ENCODE peak calls at places on chromosomes 2 and 18, in six cellular contexts. C, J, T, I, Y and V are unnamed samples.

GRCh38 chr18:79983253-79983652 is 5.1 kb downstream of the TXNL4A start:
- DNase-seq in C (peak; percentile 41), J (no peak), T (no peak), I (no peak), Y (no peak), V (no peak)

GRCh38 chr2:6526093-6526824 is 339.4 kb downstream of the CMPK2 start:
- DNase-seq in C (peak; percentile 15), J (no peak), T (no peak), I (no peak), Y (no peak), V (no peak)

GRCh38 chr2:235088608-235089020 is 136.8 kb downstream of the SH3BP4 start:
- DNase-seq in C (no peak), J (no peak), T (no peak), I (no peak), Y (peak; percentile 51), V (no peak)

GRCh38 chr2:189222440-189222839 is 42.9 kb upstream of the COL5A2 start:
- DNase-seq in C (peak; percentile 39), J (peak; percentile 13), T (no peak), I (no peak), Y (peak; percentile 74), V (peak; percentile 51)

GRCh38 chr18:46555724-46556123 is 101.3 kb downstream of the LOXHD1 start:
- DNase-seq in C (peak; percentile 13), J (peak; percentile 26), T (no peak), I (no peak), Y (no peak), V (no peak)

GRCh38 chr2:70919672-70920366 is 15.9 kb upstream of the ATP6V1B1 start:
- DNase-seq in C (peak; percentile 64), J (peak; percentile 85), T (peak; percentile 45), I (no peak), Y (peak; percentile 40), V (peak; percentile 65)

GRCh38 chr18:73288813-73289212 is 421.0 kb upstream of the NETO1 start:
- DNase-seq in C (peak; percentile 45), J (no peak), T (no peak), I (no peak), Y (no peak), V (no peak)

GRCh38 chr2:140600116-140600515 is 1530.7 kb downstream of the LRP1B start:
- DNase-seq in C (peak; percentile 18), J (peak; percentile 2), T (no peak), I (no peak), Y (peak; percentile 67), V (peak; percentile 86)

GRCh38 chr2:216694201-216694825 is 1.0 kb downstream of the IGFBP5 start:
- DNase-seq in C (peak; percentile 17), J (no peak), T (peak; percentile 43), I (no peak), Y (no peak), V (peak; percentile 63)

GRCh38 chr18:79062806-79063205 is 6.4 kb upstream of the ATP9B start:
- DNase-seq in C (peak; percentile 95), J (no peak), T (no peak), I (no peak), Y (no peak), V (no peak)

GRCh38 chr2:224127871-224128501 is 88.9 kb upstream of the SERPINE2 start:
- DNase-seq in C (no peak), J (no peak), T (no peak), I (no peak), Y (peak; percentile 81), V (peak; percentile 84)

GRCh38 chr18:37042381-37042780 is 213.5 kb downstream of the KIAA1328 start:
- DNase-seq in C (no peak), J (no peak), T (no peak), I (no peak), Y (no peak), V (no peak)

GRCh38 chr2:42712934-42713333 is 51.0 kb downstream of the OXER1 start:
- DNase-seq in C (no peak), J (no peak), T (no peak), I (no peak), Y (no peak), V (no peak)

GRCh38 chr2:190607657-190608357 is 41.1 kb upstream of the NAB1 start:
- DNase-seq in C (peak; percentile 83), J (peak; percentile 48), T (no peak), I (no peak), Y (peak; percentile 75), V (peak; percentile 92)

GRCh38 chr2:64617631-64618151 is 36.0 kb downstream of the SERTAD2 start:
- DNase-seq in C (no peak), J (no peak), T (no peak), I (no peak), Y (no peak), V (no peak)

GRCh38 chr2:95314964-95315611 is 17.9 kb downstream of the KCNIP3 start:
- DNase-seq in C (peak; percentile 35), J (peak; percentile 88), T (no peak), I (no peak), Y (peak; percentile 45), V (peak; percentile 28)

GRCh38 chr18:22330508-22330907 is 87.2 kb downstream of the CTAGE1 start:
- DNase-seq in C (no peak), J (no peak), T (no peak), I (no peak), Y (no peak), V (no peak)

GRCh38 chr2:8954990-8955389 is 48.5 kb downstream of the MBOAT2 start:
- DNase-seq in C (no peak), J (no peak), T (no peak), I (no peak), Y (peak; percentile 62), V (peak; percentile 51)

GRCh38 chr18:27501651-27502050 is 316.5 kb upstream of the CHST9 start:
- DNase-seq in C (no peak), J (no peak), T (no peak), I (no peak), Y (no peak), V (no peak)

GRCh38 chr2:82260521-82260920 is 1956.0 kb upstream of the LRRTM1 start:
- DNase-seq in C (no peak), J (no peak), T (no peak), I (no peak), Y (no peak), V (no peak)

GRCh38 chr18:48767090-48767670 is 183.6 kb downstream of the SMAD7 start:
- DNase-seq in C (no peak), J (peak; percentile 33), T (no peak), I (no peak), Y (no peak), V (peak; percentile 60)

GRCh38 chr2:145984541-145984940 is 1464.6 kb upstream of the ZEB2 start:
- DNase-seq in C (peak; percentile 96), J (peak; percentile 7), T (no peak), I (no peak), Y (peak; percentile 91), V (peak; percentile 92)

GRCh38 chr18:34970106-34970505 is 71.1 kb upstream of the MAPRE2 start:
- DNase-seq in C (peak; percentile 19), J (no peak), T (no peak), I (no peak), Y (no peak), V (peak; percentile 86)

GRCh38 chr2:72886505-72887031 is 640 bp upstream of the SPR start:
- DNase-seq in C (peak; percentile 37), J (peak; percentile 17), T (no peak), I (no peak), Y (no peak), V (no peak)

GRCh38 chr2:108916397-108917077 is 72.5 kb downstream of the EDAR start:
- DNase-seq in C (no peak), J (no peak), T (no peak), I (no peak), Y (no peak), V (no peak)

GRCh38 chr18:64589000-64589399 is 440.1 kb upstream of the LINC00305 start:
- DNase-seq in C (no peak), J (no peak), T (no peak), I (no peak), Y (no peak), V (no peak)

GRCh38 chr2:10330700-10331032 is 28.0 kb downstream of the HPCAL1 start:
- DNase-seq in C (no peak), J (no peak), T (no peak), I (no peak), Y (no peak), V (no peak)

GRCh38 chr2:25822190-25823117 is 55.8 kb downstream of the ASXL2 start:
- DNase-seq in C (peak; percentile 26), J (no peak), T (no peak), I (no peak), Y (peak; percentile 39), V (peak; percentile 43)

GRCh38 chr2:80126596-80127189 is 177.9 kb downstream of the LRRTM1 start:
- DNase-seq in C (peak; percentile 6), J (no peak), T (no peak), I (no peak), Y (no peak), V (peak; percentile 3)